ENCODE peak calls at places on chromosomes 13 and 19, in five cellular contexts. One of them, this sample, is unnamed.

GRCh38 chr19:4379383-4380253 is 20.7 kb downstream of the SH3GL1 start:
- DNase-seq in ACHN: peak
- DNase-seq in NCI-H1092: no peak
- DNase-seq in HAP-1: no peak
- DNase-seq in effector CD4-positive, alpha-beta T cell: no peak
- DNase-seq in this sample: no peak

GRCh38 chr13:68304287-68304893 is 1074.3 kb upstream of the PCDH9 start:
- DNase-seq in ACHN: peak
- DNase-seq in NCI-H1092: peak
- DNase-seq in HAP-1: peak
- DNase-seq in effector CD4-positive, alpha-beta T cell: no peak
- DNase-seq in this sample: no peak

GRCh38 chr13:43544011-43544410 is 242.8 kb downstream of the ENOX1 start:
- DNase-seq in ACHN: no peak
- DNase-seq in NCI-H1092: no peak
- DNase-seq in HAP-1: no peak
- DNase-seq in effector CD4-positive, alpha-beta T cell: no peak
- DNase-seq in this sample: no peak

GRCh38 chr13:36418022-36418805 is 14.1 kb upstream of the CCNA1 start:
- DNase-seq in ACHN: peak
- DNase-seq in NCI-H1092: no peak
- DNase-seq in HAP-1: no peak
- DNase-seq in effector CD4-positive, alpha-beta T cell: no peak
- DNase-seq in this sample: no peak

GRCh38 chr13:90633849-90634248 is 713.6 kb upstream of the MIR17HG start:
- DNase-seq in ACHN: no peak
- DNase-seq in NCI-H1092: no peak
- DNase-seq in HAP-1: no peak
- DNase-seq in effector CD4-positive, alpha-beta T cell: no peak
- DNase-seq in this sample: no peak

GRCh38 chr19:5108123-5108613 is 139.3 kb downstream of the KDM4B start:
- DNase-seq in ACHN: no peak
- DNase-seq in NCI-H1092: no peak
- DNase-seq in HAP-1: no peak
- DNase-seq in effector CD4-positive, alpha-beta T cell: no peak
- DNase-seq in this sample: no peak

GRCh38 chr13:114049026-114049425 is 75.2 kb upstream of the C13orf46 start:
- DNase-seq in ACHN: no peak
- DNase-seq in NCI-H1092: no peak
- DNase-seq in HAP-1: no peak
- DNase-seq in effector CD4-positive, alpha-beta T cell: no peak
- DNase-seq in this sample: no peak

GRCh38 chr13:59570204-59570603 is 593.5 kb downstream of the DIAPH3 start:
- DNase-seq in ACHN: no peak
- DNase-seq in NCI-H1092: no peak
- DNase-seq in HAP-1: no peak
- DNase-seq in effector CD4-positive, alpha-beta T cell: no peak
- DNase-seq in this sample: no peak

GRCh38 chr19:6516018-6516658 is 14.0 kb upstream of the TUBB4A start:
- DNase-seq in ACHN: peak
- DNase-seq in NCI-H1092: no peak
- DNase-seq in HAP-1: peak
- DNase-seq in effector CD4-positive, alpha-beta T cell: peak
- DNase-seq in this sample: peak

GRCh38 chr19:58568731-58569130 is 4.4 kb downstream of the MZF1 start:
- DNase-seq in ACHN: no peak
- DNase-seq in NCI-H1092: no peak
- DNase-seq in HAP-1: peak
- DNase-seq in effector CD4-positive, alpha-beta T cell: no peak
- DNase-seq in this sample: no peak

GRCh38 chr13:62357887-62358645 is 942.4 kb upstream of the PCDH20 start:
- DNase-seq in ACHN: peak
- DNase-seq in NCI-H1092: no peak
- DNase-seq in HAP-1: peak
- DNase-seq in effector CD4-positive, alpha-beta T cell: no peak
- DNase-seq in this sample: no peak

GRCh38 chr13:90015565-90016507 is 1331.7 kb upstream of the MIR17HG start:
- DNase-seq in ACHN: no peak
- DNase-seq in NCI-H1092: no peak
- DNase-seq in HAP-1: no peak
- DNase-seq in effector CD4-positive, alpha-beta T cell: no peak
- DNase-seq in this sample: no peak

GRCh38 chr13:42066542-42066941 is 18.1 kb downstream of the DGKH start:
- DNase-seq in ACHN: no peak
- DNase-seq in NCI-H1092: no peak
- DNase-seq in HAP-1: no peak
- DNase-seq in effector CD4-positive, alpha-beta T cell: no peak
- DNase-seq in this sample: no peak

GRCh38 chr13:25165664-25166063 is 6.4 kb downstream of the AMER2 start:
- DNase-seq in ACHN: no peak
- DNase-seq in NCI-H1092: no peak
- DNase-seq in HAP-1: no peak
- DNase-seq in effector CD4-positive, alpha-beta T cell: no peak
- DNase-seq in this sample: no peak

This sample was measured in effector memory CD4-positive, alpha-beta T cell.